ENCODE peak calls at places on chromosome 16, in seven cellular contexts. One of them, this sample, is unnamed. For H3K9me3, the result is how much of the 10 kb centered on the place peaks cover.

GRCh38 chr16:54210437-54211081 is 76.0 kb downstream of the IRX3 start:
- DNase-seq in H1: no peak
- DNase-seq in tibial nerve: no peak
- DNase-seq in lung: no peak
- DNase-seq in CD8-positive, alpha-beta T cell: no peak
- DNase-seq in CD8-positive, alpha-beta memory T cell: no peak
- DNase-seq in AG04450: no peak
- DNase-seq in this sample: no peak

GRCh38 chr16:14063618-14064581 is 7.2 kb upstream of the MRTFB start:
- DNase-seq in H1: no peak
- DNase-seq in tibial nerve: no peak
- DNase-seq in lung: peak
- DNase-seq in CD8-positive, alpha-beta T cell: no peak
- DNase-seq in CD8-positive, alpha-beta memory T cell: no peak
- DNase-seq in AG04450: no peak
- DNase-seq in this sample: no peak

GRCh38 chr16:15874745-15875314 is 13.6 kb downstream of the CEP20 start:
- DNase-seq in H1: no peak
- DNase-seq in tibial nerve: peak
- DNase-seq in lung: peak
- DNase-seq in CD8-positive, alpha-beta T cell: no peak
- DNase-seq in CD8-positive, alpha-beta memory T cell: no peak
- DNase-seq in AG04450: peak
- DNase-seq in this sample: no peak

GRCh38 chr16:24769806-24770205 is 40.4 kb downstream of the TNRC6A start:
- DNase-seq in H1: no peak
- DNase-seq in tibial nerve: no peak
- DNase-seq in lung: no peak
- DNase-seq in CD8-positive, alpha-beta T cell: no peak
- DNase-seq in CD8-positive, alpha-beta memory T cell: no peak
- DNase-seq in AG04450: peak
- DNase-seq in this sample: no peak

GRCh38 chr16:7550096-7550495 is 217.5 kb downstream of the RBFOX1 start:
- DNase-seq in H1: no peak
- DNase-seq in tibial nerve: no peak
- DNase-seq in lung: no peak
- DNase-seq in CD8-positive, alpha-beta T cell: no peak
- DNase-seq in CD8-positive, alpha-beta memory T cell: no peak
- DNase-seq in AG04450: no peak
- DNase-seq in this sample: no peak

GRCh38 chr16:17404903-17405691 is 65.7 kb downstream of the XYLT1 start:
- DNase-seq in H1: no peak
- DNase-seq in tibial nerve: peak
- DNase-seq in lung: peak
- DNase-seq in CD8-positive, alpha-beta T cell: no peak
- DNase-seq in CD8-positive, alpha-beta memory T cell: no peak
- DNase-seq in AG04450: no peak
- DNase-seq in this sample: peak

GRCh38 chr16:67926181-67926742 is 5.4 kb downstream of the CTRL start:
- DNase-seq in H1: no peak
- DNase-seq in tibial nerve: no peak
- DNase-seq in lung: no peak
- DNase-seq in CD8-positive, alpha-beta T cell: no peak
- DNase-seq in CD8-positive, alpha-beta memory T cell: no peak
- DNase-seq in AG04450: no peak
- DNase-seq in this sample: peak

GRCh38 chr16:7775072-7775488 is 442.4 kb downstream of the RBFOX1 start:
- DNase-seq in H1: no peak
- DNase-seq in tibial nerve: no peak
- DNase-seq in lung: no peak
- DNase-seq in CD8-positive, alpha-beta T cell: no peak
- DNase-seq in CD8-positive, alpha-beta memory T cell: no peak
- DNase-seq in AG04450: no peak
- DNase-seq in this sample: no peak

GRCh38 chr16:11672206-11673090 is 4.2 kb downstream of the SNN start:
- DNase-seq in H1: no peak
- DNase-seq in tibial nerve: no peak
- DNase-seq in lung: no peak
- DNase-seq in CD8-positive, alpha-beta T cell: peak
- DNase-seq in CD8-positive, alpha-beta memory T cell: no peak
- DNase-seq in AG04450: no peak
- DNase-seq in this sample: no peak

GRCh38 chr16:27462200-27462845 is 60.3 kb downstream of the IL21R start:
- DNase-seq in H1: no peak
- DNase-seq in tibial nerve: no peak
- DNase-seq in lung: no peak
- DNase-seq in CD8-positive, alpha-beta T cell: no peak
- DNase-seq in CD8-positive, alpha-beta memory T cell: no peak
- DNase-seq in AG04450: no peak
- DNase-seq in this sample: no peak

GRCh38 chr16:68444058-68444657 is 4.2 kb downstream of the SMPD3 start:
- DNase-seq in H1: no peak
- DNase-seq in tibial nerve: no peak
- DNase-seq in lung: no peak
- DNase-seq in CD8-positive, alpha-beta T cell: no peak
- DNase-seq in CD8-positive, alpha-beta memory T cell: no peak
- DNase-seq in AG04450: no peak
- DNase-seq in this sample: peak

GRCh38 chr16:53805747-53806146 is 101.8 kb downstream of the FTO start:
- DNase-seq in H1: no peak
- DNase-seq in tibial nerve: no peak
- DNase-seq in lung: no peak
- DNase-seq in CD8-positive, alpha-beta T cell: no peak
- DNase-seq in CD8-positive, alpha-beta memory T cell: no peak
- DNase-seq in AG04450: no peak
- DNase-seq in this sample: no peak

GRCh38 chr16:54817940-54818574 is 112.6 kb upstream of the IRX5 start:
- DNase-seq in H1: no peak
- DNase-seq in tibial nerve: no peak
- DNase-seq in lung: peak
- DNase-seq in CD8-positive, alpha-beta T cell: no peak
- DNase-seq in CD8-positive, alpha-beta memory T cell: no peak
- DNase-seq in AG04450: no peak
- DNase-seq in this sample: no peak

GRCh38 chr16:82033006-82033405 is 2.0 kb upstream of the HSD17B2 start:
- DNase-seq in H1: no peak
- DNase-seq in tibial nerve: no peak
- DNase-seq in lung: peak
- DNase-seq in CD8-positive, alpha-beta T cell: no peak
- DNase-seq in CD8-positive, alpha-beta memory T cell: no peak
- DNase-seq in AG04450: no peak
- DNase-seq in this sample: peak

GRCh38 chr16:17529982-17530760 is 59.4 kb upstream of the XYLT1 start:
- DNase-seq in H1: no peak
- DNase-seq in tibial nerve: no peak
- DNase-seq in lung: no peak
- DNase-seq in CD8-positive, alpha-beta T cell: peak
- DNase-seq in CD8-positive, alpha-beta memory T cell: peak
- DNase-seq in AG04450: no peak
- DNase-seq in this sample: no peak

GRCh38 chr16:68365167-68365817 is 54.5 kb downstream of the PRMT7 start:
- DNase-seq in H1: no peak
- DNase-seq in tibial nerve: no peak
- DNase-seq in lung: no peak
- DNase-seq in CD8-positive, alpha-beta T cell: no peak
- DNase-seq in CD8-positive, alpha-beta memory T cell: no peak
- DNase-seq in AG04450: no peak
- DNase-seq in this sample: peak

GRCh38 chr16:31727553-31727952 is 146.1 kb upstream of the ZNF267 start:
- DNase-seq in H1: no peak
- DNase-seq in tibial nerve: no peak
- DNase-seq in lung: no peak
- DNase-seq in CD8-positive, alpha-beta T cell: no peak
- DNase-seq in CD8-positive, alpha-beta memory T cell: no peak
- DNase-seq in AG04450: no peak
- DNase-seq in this sample: no peak
- H3K9me3 ChIP-seq in H1: under half
- H3K9me3 ChIP-seq in tibial nerve: under half
- H3K9me3 ChIP-seq in lung: under half
- H3K9me3 ChIP-seq in CD8-positive, alpha-beta T cell: under half
- H3K9me3 ChIP-seq in CD8-positive, alpha-beta memory T cell: under half
- H3K9me3 ChIP-seq in AG04450: under half
- H3K9me3 ChIP-seq in this sample: under half

GRCh38 chr16:10182186-10182683 is at the start of gene GRIN2A:
- DNase-seq in H1: no peak
- DNase-seq in tibial nerve: no peak
- DNase-seq in lung: no peak
- DNase-seq in CD8-positive, alpha-beta T cell: no peak
- DNase-seq in CD8-positive, alpha-beta memory T cell: no peak
- DNase-seq in AG04450: no peak
- DNase-seq in this sample: peak
- H3K4me3 ChIP-seq in H1: peak
- H3K4me3 ChIP-seq in tibial nerve: no peak
- H3K4me3 ChIP-seq in lung: no peak
- H3K4me3 ChIP-seq in CD8-positive, alpha-beta T cell: no peak
- H3K4me3 ChIP-seq in CD8-positive, alpha-beta memory T cell: no peak
- H3K4me3 ChIP-seq in AG04450: no peak
- H3K4me3 ChIP-seq in this sample: no peak

GRCh38 chr16:50948268-50948667 is 202.8 kb downstream of the SALL1 start:
- DNase-seq in H1: no peak
- DNase-seq in tibial nerve: no peak
- DNase-seq in lung: no peak
- DNase-seq in CD8-positive, alpha-beta T cell: no peak
- DNase-seq in CD8-positive, alpha-beta memory T cell: no peak
- DNase-seq in AG04450: no peak
- DNase-seq in this sample: no peak

GRCh38 chr16:50947826-50948225 is 203.2 kb downstream of the SALL1 start:
- DNase-seq in H1: no peak
- DNase-seq in tibial nerve: no peak
- DNase-seq in lung: no peak
- DNase-seq in CD8-positive, alpha-beta T cell: no peak
- DNase-seq in CD8-positive, alpha-beta memory T cell: no peak
- DNase-seq in AG04450: no peak
- DNase-seq in this sample: no peak

GRCh38 chr16:50953266-50953665 is 197.8 kb downstream of the SALL1 start:
- DNase-seq in H1: no peak
- DNase-seq in tibial nerve: no peak
- DNase-seq in lung: no peak
- DNase-seq in CD8-positive, alpha-beta T cell: no peak
- DNase-seq in CD8-positive, alpha-beta memory T cell: no peak
- DNase-seq in AG04450: no peak
- DNase-seq in this sample: no peak

GRCh38 chr16:50954469-50954868 is 196.6 kb downstream of the SALL1 start:
- DNase-seq in H1: no peak
- DNase-seq in tibial nerve: no peak
- DNase-seq in lung: no peak
- DNase-seq in CD8-positive, alpha-beta T cell: no peak
- DNase-seq in CD8-positive, alpha-beta memory T cell: no peak
- DNase-seq in AG04450: no peak
- DNase-seq in this sample: no peak

DNA sequence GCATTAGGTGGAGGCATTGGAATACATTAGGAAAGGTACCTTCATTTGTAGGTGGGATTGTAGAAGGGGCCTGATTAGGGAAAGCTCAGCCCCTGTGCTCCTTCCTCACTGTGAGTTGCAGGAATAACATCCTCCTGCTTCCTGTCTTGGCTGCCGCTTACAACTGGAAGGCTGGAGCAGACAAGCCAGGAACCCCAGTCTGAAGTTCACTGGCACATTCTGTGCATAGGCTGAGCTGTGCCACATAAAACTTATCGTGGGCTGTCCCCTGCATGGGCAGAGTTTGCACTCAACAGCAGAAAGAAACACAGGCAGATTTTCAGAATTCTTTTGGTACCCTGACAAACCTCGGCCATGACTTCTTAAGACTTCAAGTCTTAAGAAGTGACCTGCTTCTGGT is 200.1 kb downstream of the SALL1 start:
- DNase-seq in H1: no peak
- DNase-seq in tibial nerve: no peak
- DNase-seq in lung: no peak
- DNase-seq in CD8-positive, alpha-beta T cell: no peak
- DNase-seq in CD8-positive, alpha-beta memory T cell: no peak
- DNase-seq in AG04450: no peak
- DNase-seq in this sample: no peak
- H3K9me3 ChIP-seq in H1: under half
- H3K9me3 ChIP-seq in tibial nerve: under half
- H3K9me3 ChIP-seq in lung: under half
- H3K9me3 ChIP-seq in CD8-positive, alpha-beta T cell: under half
- H3K9me3 ChIP-seq in CD8-positive, alpha-beta memory T cell: under half
- H3K9me3 ChIP-seq in AG04450: under half
- H3K9me3 ChIP-seq in this sample: under half

DNA sequence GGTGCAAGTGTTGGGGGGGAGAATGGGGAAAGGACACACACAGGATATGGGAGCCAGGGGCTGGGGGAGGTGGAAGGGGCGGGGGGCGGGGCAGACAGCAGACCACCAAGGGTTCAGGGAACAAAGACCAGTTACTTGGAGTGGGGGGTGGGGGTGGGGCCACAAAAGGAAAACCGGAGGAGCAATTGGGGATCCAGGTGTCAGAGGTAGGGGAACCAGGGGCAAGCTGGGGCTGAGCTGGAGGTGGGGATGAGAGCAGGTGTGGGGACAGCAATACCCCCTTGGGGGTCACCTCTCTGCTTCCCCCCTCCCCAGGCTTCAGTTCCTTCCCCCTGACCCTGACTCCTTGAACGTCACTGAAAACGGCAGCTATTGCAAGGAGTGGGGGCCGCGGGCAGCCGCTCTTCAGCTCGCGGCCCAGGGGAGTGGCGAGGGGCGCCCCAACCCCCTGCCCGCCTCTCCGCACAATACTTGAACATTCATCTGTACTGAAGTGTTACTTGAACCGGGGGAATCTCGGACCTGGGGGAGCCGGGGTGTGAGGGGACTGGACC is 1.3 kb upstream of the ORAI3 start:
- DNase-seq in H1: no peak
- DNase-seq in tibial nerve: no peak
- DNase-seq in lung: no peak
- DNase-seq in CD8-positive, alpha-beta T cell: no peak
- DNase-seq in CD8-positive, alpha-beta memory T cell: no peak
- DNase-seq in AG04450: no peak
- DNase-seq in this sample: no peak
- H3K4me3 ChIP-seq in H1: peak
- H3K4me3 ChIP-seq in tibial nerve: peak
- H3K4me3 ChIP-seq in lung: no peak
- H3K4me3 ChIP-seq in CD8-positive, alpha-beta T cell: no peak
- H3K4me3 ChIP-seq in CD8-positive, alpha-beta memory T cell: no peak
- H3K4me3 ChIP-seq in AG04450: no peak
- H3K4me3 ChIP-seq in this sample: no peak

DNA sequence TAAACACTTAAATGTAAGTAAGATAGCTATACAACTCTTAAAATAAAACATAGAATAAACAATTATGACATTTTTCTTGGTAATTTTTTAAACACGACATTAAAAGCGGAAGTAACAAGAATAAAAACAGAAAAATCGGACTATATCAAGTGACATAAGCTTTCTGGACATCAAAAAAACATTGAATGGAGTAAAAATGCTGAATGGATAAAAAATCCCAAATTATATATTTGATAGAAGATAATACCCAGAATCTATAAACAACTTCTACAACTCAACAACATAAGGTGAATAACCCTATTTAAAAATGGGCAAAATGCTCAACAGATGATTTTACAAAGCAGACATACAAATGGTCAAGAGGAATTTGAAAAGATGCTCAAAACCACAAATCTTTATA is 1866.5 kb downstream of the TP53TG3F start:
- DNase-seq in H1: no peak
- DNase-seq in tibial nerve: no peak
- DNase-seq in lung: no peak
- DNase-seq in CD8-positive, alpha-beta T cell: no peak
- DNase-seq in CD8-positive, alpha-beta memory T cell: no peak
- DNase-seq in AG04450: no peak
- DNase-seq in this sample: no peak
- H3K9me3 ChIP-seq in H1: half or more
- H3K9me3 ChIP-seq in tibial nerve: under half
- H3K9me3 ChIP-seq in lung: under half
- H3K9me3 ChIP-seq in CD8-positive, alpha-beta T cell: under half
- H3K9me3 ChIP-seq in CD8-positive, alpha-beta memory T cell: under half
- H3K9me3 ChIP-seq in AG04450: under half
- H3K9me3 ChIP-seq in this sample: under half

GRCh38 chr16:2516391-2517240 is 2.9 kb downstream of the ATP6V0C start:
- DNase-seq in H1: no peak
- DNase-seq in tibial nerve: no peak
- DNase-seq in lung: peak
- DNase-seq in CD8-positive, alpha-beta T cell: no peak
- DNase-seq in CD8-positive, alpha-beta memory T cell: no peak
- DNase-seq in AG04450: no peak
- DNase-seq in this sample: peak
- H3K4me3 ChIP-seq in H1: no peak
- H3K4me3 ChIP-seq in tibial nerve: no peak
- H3K4me3 ChIP-seq in lung: no peak
- H3K4me3 ChIP-seq in CD8-positive, alpha-beta T cell: no peak
- H3K4me3 ChIP-seq in CD8-positive, alpha-beta memory T cell: no peak
- H3K4me3 ChIP-seq in AG04450: peak
- H3K4me3 ChIP-seq in this sample: no peak

This sample was measured in pancreas.